ENCODE peak calls at places on chromosomes 5 and 9, in ten cellular contexts. J is fibroblast of lung; D is AG09319; L is endodermal cell; A is stimulated activated CD4-positive, alpha-beta T cell treated with anti-CD3 and anti-CD28 coated beads, Interleukin-2, amount 100 ng/mL, for 48 hours; Q is skeletal muscle cell; K is lower leg skin; Y is NCI-H1092; H is epithelial cell of prostate; B is stimulated activated naive CD8-positive, alpha-beta T cell treated with anti-CD3 and anti-CD28 coated beads, Interleukin-15, amount 100 ng/mL, for 72 hours. R is an unnamed sample.

GRCh38 chr5:172534229-172535169 is 80.2 kb upstream of the SH3PXD2B start:
- DNase-seq in Y (no peak), Q (no peak), L (peak; percentile 39), B (no peak), D (no peak), K (peak; percentile 26), J (peak; percentile 18), H (no peak), A (no peak), R (no peak)

GRCh38 chr9:78307360-78307759 is 10.4 kb downstream of the PSAT1 start:
- DNase-seq in J (no peak), D (no peak), A (no peak), H (no peak), B (no peak), L (no peak), Y (no peak), Q (no peak), K (no peak), R (no peak)

GRCh38 chr9:2016411-2017208 is 1.5 kb downstream of the SMARCA2 start:
- DNase-seq in H (peak; percentile 31), Y (no peak), K (peak; percentile 85), J (peak; percentile 79), Q (no peak), A (peak; percentile 49), B (peak; percentile 59), L (peak; percentile 87), D (peak; percentile 52), R (peak; percentile 56)

GRCh38 chr5:36442796-36443195 is 141.1 kb upstream of the RANBP3L start:
- DNase-seq in D (no peak), Q (peak; percentile 27), A (no peak), L (no peak), K (no peak), H (no peak), J (peak; percentile 61), Y (no peak), B (no peak), R (no peak)

GRCh38 chr9:96317335-96317980 is 15.5 kb upstream of the HSD17B3 start:
- DNase-seq in J (peak; percentile 45), H (no peak), D (peak; percentile 31), B (peak; percentile 53), A (peak; percentile 19), Q (no peak), Y (no peak), K (no peak), L (peak; percentile 85), R (peak; percentile 68)

GRCh38 chr5:102753889-102754498 is 1.1 kb upstream of the PAM start:
- DNase-seq in J (no peak), Q (no peak), H (no peak), K (no peak), B (no peak), L (peak; percentile 64), D (no peak), Y (no peak), A (no peak), R (no peak)

GRCh38 chr5:71882826-71883744 is 164.0 kb downstream of the CARTPT start:
- DNase-seq in H (peak; percentile 50), Q (peak; percentile 39), B (no peak), L (no peak), Y (no peak), D (peak; percentile 28), A (no peak), K (no peak), J (peak; percentile 55), R (peak; percentile 20)

GRCh38 chr5:27158171-27158570 is 119.8 kb upstream of the CDH9 start:
- DNase-seq in J (peak; percentile 18), Y (no peak), H (no peak), Q (no peak), A (no peak), B (no peak), K (no peak), D (no peak), L (no peak), R (no peak)

GRCh38 chr5:145941677-145942130 is 5.3 kb downstream of the SH3RF2 start:
- DNase-seq in A (no peak), L (no peak), D (no peak), Y (no peak), K (no peak), B (no peak), H (peak; percentile 68), J (peak; percentile 81), Q (no peak), R (no peak)

GRCh38 chr5:96829336-96829735 is 21.6 kb upstream of the ERAP1 start:
- DNase-seq in J (no peak), D (no peak), L (no peak), B (no peak), H (no peak), Y (no peak), A (no peak), K (no peak), Q (no peak), R (no peak)

GRCh38 chr5:100518377-100518776 is 16.8 kb upstream of the FAM174A start:
- DNase-seq in L (peak; percentile 55), D (no peak), A (no peak), B (no peak), J (no peak), K (no peak), Q (no peak), H (no peak), Y (no peak), R (no peak)

GRCh38 chr5:35677878-35678277 is 60.2 kb downstream of the SPEF2 start:
- DNase-seq in K (no peak), H (no peak), Q (no peak), L (no peak), D (no peak), A (no peak), J (no peak), Y (no peak), B (no peak), R (no peak)

GRCh38 chr9:72509635-72510034 is 11.8 kb upstream of the TMC1 start:
- DNase-seq in H (no peak), K (no peak), Y (no peak), Q (no peak), L (no peak), D (no peak), J (peak; percentile 77), B (no peak), A (no peak), R (no peak)

GRCh38 chr5:168291961-168292782 is 727 bp downstream of the WWC1 start:
- DNase-seq in L (peak; percentile 86), Q (no peak), H (no peak), J (no peak), D (no peak), B (no peak), K (no peak), A (no peak), Y (no peak), R (no peak)

GRCh38 chr5:79235578-79236363 is at the start of gene JMY:
- DNase-seq in A (peak; percentile 75), Q (peak; percentile 53), D (peak; percentile 58), K (peak; percentile 85), B (peak; percentile 87), H (no peak), L (peak; percentile 92), Y (peak; percentile 57), J (peak; percentile 76), R (peak; percentile 58)

GRCh38 chr5:90308787-90309585 is 100.6 kb downstream of the CETN3 start:
- DNase-seq in B (no peak), L (no peak), D (no peak), Y (no peak), H (no peak), J (peak; percentile 49), K (no peak), Q (no peak), A (no peak), R (no peak)

GRCh38 chr5:16713386-16713928 is 96.7 kb upstream of the RETREG1 start:
- DNase-seq in Y (peak; percentile 41), Q (no peak), D (no peak), J (peak; percentile 69), H (no peak), K (no peak), L (peak; percentile 75), B (no peak), A (no peak), R (peak; percentile 43)

GRCh38 chr5:673837-674629 is 19.1 kb downstream of the TPPP start:
- DNase-seq in Y (no peak), H (no peak), B (peak; percentile 11), Q (no peak), L (no peak), A (no peak), K (no peak), J (no peak), D (no peak), R (no peak)

GRCh38 chr5:160506006-160507004 is 84.7 kb downstream of the PTTG1 start:
- DNase-seq in Q (no peak), L (peak; percentile 53), Y (no peak), H (no peak), B (peak; percentile 77), J (peak; percentile 57), D (peak; percentile 25), A (peak; percentile 56), K (peak; percentile 27), R (no peak)

GRCh38 chr9:5375091-5375490 is 35.4 kb upstream of the RLN1 start:
- DNase-seq in Q (no peak), J (peak; percentile 24), A (peak; percentile 12), Y (no peak), K (no peak), B (peak; percentile 34), D (no peak), H (no peak), L (no peak), R (no peak)

GRCh38 chr9:13291718-13292117 is 12.2 kb upstream of the MPDZ start:
- DNase-seq in B (no peak), J (no peak), H (no peak), Y (no peak), Q (no peak), K (no peak), D (no peak), L (no peak), A (no peak), R (no peak)

GRCh38 chr5:107402881-107403280 is 267.9 kb downstream of the EFNA5 start:
- DNase-seq in Q (no peak), A (no peak), B (no peak), H (no peak), K (no peak), J (no peak), L (no peak), Y (peak; percentile 54), D (no peak), R (no peak)

GRCh38 chr5:89504051-89504450 is 621.1 kb upstream of the MEF2C start:
- DNase-seq in Q (no peak), B (no peak), L (no peak), D (no peak), Y (no peak), A (no peak), J (no peak), H (no peak), K (no peak), R (no peak)

GRCh38 chr9:130579738-130580463 is 524 bp downstream of the FUBP3 start:
- DNase-seq in K (no peak), L (no peak), H (no peak), A (peak; percentile 3), D (no peak), J (no peak), B (no peak), Y (no peak), Q (no peak), R (no peak)

R was measured in fibroblast of the conjunctiva.